ENCODE peak calls at places on chromosomes 16 and 17, in six cellular contexts. H is HCEC 1CT, X is colonic mucosa, R is GM18507, V is lower leg skin, G is mucosa of gallbladder. C is an unnamed sample.

GRCh38 chr17:67376509-67376891 is 581 bp upstream of the PITPNC1 start:
- DNase-seq in R (no peak), V (no peak), H (peak; percentile 50), X (no peak), G (peak; percentile 23), C (no peak)

GRCh38 chr16:31875112-31875803 is 1.7 kb downstream of the ZNF267 start:
- DNase-seq in G (no peak), H (no peak), R (no peak), V (no peak), X (no peak), C (no peak)

GRCh38 chr16:85717393-85718152 is 28.8 kb upstream of the GINS2 start:
- DNase-seq in X (peak; percentile 81), G (peak; percentile 62), H (peak; percentile 42), V (peak; percentile 90), R (peak; percentile 66), C (peak; percentile 53)

GRCh38 chr17:79750650-79751545 is 20.2 kb downstream of the ENPP7 start:
- DNase-seq in V (no peak), X (no peak), R (no peak), H (no peak), G (no peak), C (no peak)

GRCh38 chr17:8222380-8222629 is 11.9 kb upstream of the AURKB start:
- DNase-seq in X (no peak), V (no peak), R (no peak), G (no peak), H (no peak), C (no peak)

GRCh38 chr17:67093348-67093747 is 49.0 kb downstream of the CACNG1 start:
- DNase-seq in H (no peak), R (no peak), G (no peak), V (no peak), X (no peak), C (no peak)

GRCh38 chr16:2465653-2466415 is 5.3 kb upstream of the NTN3 start:
- DNase-seq in R (no peak), H (no peak), G (no peak), X (no peak), V (no peak), C (no peak)

GRCh38 chr16:88616320-88616719 is 22.1 kb upstream of the IL17C start:
- DNase-seq in X (peak; percentile 95), H (no peak), G (peak; percentile 90), V (no peak), R (no peak), C (peak; percentile 86)

GRCh38 chr16:15832241-15832640 is 24.6 kb downstream of the MYH11 start:
- DNase-seq in H (no peak), V (no peak), R (no peak), G (no peak), X (no peak), C (no peak)

GRCh38 chr16:66905633-66906539 is 12.8 kb downstream of the CDH16 start:
- DNase-seq in H (no peak), R (no peak), G (peak; percentile 85), X (peak; percentile 90), V (no peak), C (no peak)

GRCh38 chr17:40582328-40582901 is 17.1 kb upstream of the CCR7 start:
- DNase-seq in V (peak; percentile 93), H (no peak), G (peak; percentile 50), X (no peak), R (no peak), C (peak; percentile 83)

GRCh38 chr16:84281077-84281476 is 13.6 kb upstream of the WFDC1 start:
- DNase-seq in R (no peak), G (no peak), X (no peak), H (no peak), V (no peak), C (no peak)

GRCh38 chr17:15981208-15981607 is 18.3 kb downstream of the ZSWIM7 start:
- DNase-seq in X (no peak), H (no peak), R (no peak), V (no peak), G (no peak), C (no peak)

GRCh38 chr16:85248857-85249256 is 136.6 kb upstream of the CIBAR2 start:
- DNase-seq in X (no peak), R (no peak), G (no peak), H (no peak), V (no peak), C (no peak)

GRCh38 chr17:75994802-75995350 is 5.8 kb upstream of the CDK3 start:
- DNase-seq in R (no peak), H (no peak), V (no peak), X (no peak), G (no peak), C (no peak)

GRCh38 chr17:1484586-1485310 is 7.7 kb downstream of the MYO1C start:
- DNase-seq in H (peak; percentile 32), V (peak; percentile 93), R (no peak), G (peak; percentile 71), X (peak; percentile 83), C (peak; percentile 66)

GRCh38 chr16:86342161-86342560 is 168.2 kb upstream of the FOXF1 start:
- DNase-seq in V (no peak), G (no peak), R (no peak), X (no peak), H (no peak), C (no peak)

GRCh38 chr16:55035037-55035436 is 104.4 kb downstream of the IRX5 start:
- DNase-seq in R (no peak), X (peak; percentile 53), V (no peak), G (peak; percentile 19), H (no peak), C (no peak)

GRCh38 chr17:2982854-2983636 is 80.4 kb downstream of the OR1D5 start:
- DNase-seq in R (no peak), X (peak; percentile 49), G (peak; percentile 82), V (peak; percentile 94), H (peak; percentile 30), C (peak; percentile 17)

GRCh38 chr16:70267516-70267915 is 15.8 kb upstream of the EXOSC6 start:
- DNase-seq in H (peak; percentile 52), V (no peak), X (no peak), G (no peak), R (no peak), C (no peak)

GRCh38 chr17:78588258-78589030 is 11.2 kb upstream of the DNAH17 start:
- DNase-seq in R (no peak), G (no peak), X (no peak), H (no peak), V (no peak), C (no peak)

GRCh38 chr16:28326881-28327610 is 34.7 kb downstream of the SBK1 start:
- DNase-seq in V (peak; percentile 84), R (peak; percentile 57), H (peak; percentile 42), X (peak; percentile 60), G (peak; percentile 38), C (no peak)

GRCh38 chr16:31002252-31002700 is 8.2 kb downstream of the STX1B start:
- DNase-seq in R (no peak), V (peak; percentile 84), G (no peak), H (no peak), X (no peak), C (no peak)

C was measured in breast epithelium.